ENCODE peak calls at places on chromosomes 6 and 20, in nine cellular contexts. Y, E, B, T, W, C, L, K and A are unnamed samples.

GRCh38 chr6:139965393-139965792 is 590.9 kb upstream of the CITED2 start:
- DNase-seq in B (no peak), W (no peak), T (no peak), K (no peak), C (no peak), E (no peak), Y (no peak), L (no peak), A (no peak)

GRCh38 chr6:64290867-64291266 is 655.3 kb downstream of the PHF3 start:
- DNase-seq in W (no peak), C (no peak), Y (no peak), E (no peak), T (no peak), L (no peak), K (no peak), B (no peak), A (no peak)

GRCh38 chr6:156953478-156954146 is 176.4 kb downstream of the ARID1B start:
- DNase-seq in Y (no peak), C (peak; percentile 17), L (no peak), B (peak; percentile 98), E (peak; percentile 29), W (no peak), K (peak; percentile 94), T (peak; percentile 90), A (no peak)

GRCh38 chr6:117561128-117561527 is 41.2 kb downstream of the GOPC start:
- DNase-seq in C (no peak), B (no peak), K (no peak), T (no peak), E (no peak), W (no peak), Y (no peak), L (no peak), A (no peak)

GRCh38 chr6:118739976-118740771 is 88.8 kb upstream of the CEP85L start:
- DNase-seq in E (no peak), W (no peak), L (no peak), K (no peak), C (no peak), B (peak; percentile 10), Y (no peak), T (no peak), A (no peak)

GRCh38 chr6:167795874-167796667 is 30.6 kb upstream of the AFDN start:
- DNase-seq in Y (no peak), T (no peak), C (no peak), L (no peak), W (peak; percentile 96), B (peak; percentile 47), E (no peak), K (no peak), A (no peak)

GRCh38 chr6:160029525-160029924 is 60.6 kb downstream of the IGF2R start:
- DNase-seq in Y (no peak), C (no peak), E (no peak), W (no peak), K (no peak), B (peak; percentile 74), T (no peak), L (no peak), A (no peak)

GRCh38 chr20:50385733-50386640 is 124.2 kb upstream of the PTPN1 start:
- DNase-seq in T (no peak), B (no peak), L (no peak), W (peak; percentile 51), E (no peak), Y (no peak), K (no peak), C (peak; percentile 75), A (peak; percentile 96)

GRCh38 chr6:7216941-7217621 is 95.9 kb downstream of the SSR1 start:
- DNase-seq in C (no peak), W (peak; percentile 88), T (no peak), E (no peak), L (no peak), K (no peak), B (peak; percentile 94), Y (no peak), A (no peak)

GRCh38 chr6:103236923-103237322 is 1622.8 kb downstream of the HACE1 start:
- DNase-seq in C (no peak), T (peak; percentile 61), K (no peak), W (no peak), L (no peak), Y (no peak), E (no peak), B (no peak), A (no peak)

GRCh38 chr6:8743146-8743745 is 307.9 kb upstream of the SLC35B3 start:
- DNase-seq in C (no peak), Y (no peak), T (peak; percentile 86), W (no peak), L (peak; percentile 14), K (no peak), B (peak; percentile 4), E (peak; percentile 18), A (no peak)

GRCh38 chr20:63536241-63536977 is 767 bp downstream of the PTK6 start:
- DNase-seq in L (no peak), B (peak; percentile 40), E (no peak), Y (peak; percentile 53), C (no peak), W (peak; percentile 57), K (no peak), T (peak; percentile 43), A (no peak)

GRCh38 chr6:143940011-143940597 is 68.0 kb downstream of the PLAGL1 start:
- DNase-seq in E (peak; percentile 15), Y (no peak), T (peak; percentile 61), C (peak; percentile 44), W (no peak), K (peak; percentile 58), L (peak; percentile 78), B (peak; percentile 69), A (peak; percentile 25)

GRCh38 chr6:28729501-28730402 is 194.0 kb downstream of the TRIM27 start:
- DNase-seq in W (no peak), K (no peak), L (no peak), C (no peak), B (no peak), E (no peak), Y (no peak), T (no peak), A (no peak)

GRCh38 chr6:78810146-78810545 is 57.2 kb upstream of the IRAK1BP1 start:
- DNase-seq in L (peak; percentile 20), E (peak; percentile 37), W (no peak), T (peak; percentile 48), Y (no peak), K (peak; percentile 69), C (no peak), B (peak; percentile 42), A (no peak)

GRCh38 chr20:51532577-51533191 is 9.8 kb downstream of the NFATC2 start:
- DNase-seq in C (no peak), L (no peak), W (no peak), K (no peak), Y (peak; percentile 86), T (no peak), E (no peak), B (peak; percentile 44), A (no peak)

GRCh38 chr6:149990672-149991402 is 27.1 kb downstream of the ULBP1 start:
- DNase-seq in B (no peak), L (peak; percentile 54), T (no peak), K (peak; percentile 11), E (peak; percentile 20), C (no peak), W (no peak), Y (no peak), A (no peak)

GRCh38 chr20:32483351-32484220 is 101.5 kb downstream of the NOL4L start:
- DNase-seq in B (peak; percentile 88), L (peak; percentile 62), W (peak; percentile 89), C (peak; percentile 48), E (peak; percentile 57), Y (peak; percentile 73), K (peak; percentile 74), T (peak; percentile 62), A (peak; percentile 35)

GRCh38 chr20:41367393-41367695 is 726 bp upstream of the EMILIN3 start:
- DNase-seq in B (no peak), W (no peak), E (no peak), Y (no peak), K (no peak), L (no peak), C (no peak), T (no peak), A (no peak)

GRCh38 chr20:56460459-56460858 is 8.0 kb upstream of the RTF2 start:
- DNase-seq in B (no peak), K (no peak), E (no peak), W (no peak), C (peak; percentile 57), Y (no peak), L (no peak), T (no peak), A (peak; percentile 64)